ENCODE peak calls at places on chromosomes 12 and 14, in five cellular contexts. Z, J, R, T and M are unnamed samples.

GRCh38 chr12:58167622-58168021 is 226.3 kb downstream of the ATP23 start:
- DNase-seq in Z (no peak), J (no peak), R (no peak), T (no peak), M (no peak)

GRCh38 chr14:58353516-58354299 is 42.0 kb upstream of the TOMM20L start:
- DNase-seq in Z (no peak), J (no peak), R (no peak), T (no peak), M (no peak)

GRCh38 chr12:25716842-25717241 is 163.8 kb upstream of the LMNTD1 start:
- DNase-seq in Z (no peak), J (no peak), R (no peak), T (no peak), M (no peak)

GRCh38 chr12:45388545-45388944 is 172.7 kb downstream of the ANO6 start:
- DNase-seq in Z (peak), J (no peak), R (peak), T (no peak), M (peak)

GRCh38 chr14:70268760-70269159 is 80.0 kb upstream of the SLC8A3 start:
- DNase-seq in Z (no peak), J (no peak), R (no peak), T (no peak), M (no peak)

GRCh38 chr12:59887204-59887603 is 291.4 kb downstream of the SLC16A7 start:
- DNase-seq in Z (no peak), J (no peak), R (no peak), T (no peak), M (no peak)

GRCh38 chr12:118979763-118980406 is 1.5 kb upstream of the SRRM4 start:
- DNase-seq in Z (peak), J (peak), R (peak), T (no peak), M (peak)

GRCh38 chr14:73240816-73241480 is 3.6 kb downstream of the PAPLN start:
- DNase-seq in Z (peak), J (no peak), R (no peak), T (no peak), M (no peak)

GRCh38 chr14:99271951-99272668 is at the start of gene BCL11B:
- DNase-seq in Z (peak), J (peak), R (peak), T (peak), M (peak)

GRCh38 chr12:42686514-42687172 is 97.1 kb upstream of the PRICKLE1 start:
- DNase-seq in Z (no peak), J (no peak), R (no peak), T (no peak), M (no peak)

GRCh38 chr12:110282956-110283817 is 2.1 kb downstream of the ATP2A2 start:
- DNase-seq in Z (no peak), J (no peak), R (no peak), T (no peak), M (no peak)

GRCh38 chr14:58882577-58883018 is 244.8 kb downstream of the DACT1 start:
- DNase-seq in Z (no peak), J (no peak), R (no peak), T (no peak), M (no peak)

GRCh38 chr12:38771871-38772270 is 133.5 kb downstream of the CPNE8 start:
- DNase-seq in Z (no peak), J (no peak), R (no peak), T (no peak), M (peak)

GRCh38 chr14:104887623-104888488 is 22.8 kb downstream of the CEP170B start:
- DNase-seq in Z (no peak), J (no peak), R (no peak), T (no peak), M (no peak)

GRCh38 chr12:122420471-122421262 is 1.8 kb downstream of the CLIP1 start:
- DNase-seq in Z (no peak), J (no peak), R (no peak), T (no peak), M (no peak)

GRCh38 chr14:60721331-60722162 is 2.6 kb downstream of the SIX4 start:
- DNase-seq in Z (peak), J (peak), R (peak), T (peak), M (peak)

GRCh38 chr12:57983150-57983857 is 41.9 kb downstream of the ATP23 start:
- DNase-seq in Z (peak), J (no peak), R (peak), T (no peak), M (peak)

GRCh38 chr14:94307410-94307992 is 14.4 kb upstream of the SERPINA10 start:
- DNase-seq in Z (no peak), J (no peak), R (peak), T (no peak), M (no peak)

GRCh38 chr12:110223777-110224378 is 57.2 kb upstream of the ATP2A2 start:
- DNase-seq in Z (no peak), J (no peak), R (no peak), T (no peak), M (no peak)

GRCh38 chr14:91204657-91205056 is 39.8 kb downstream of the GPR68 start:
- DNase-seq in Z (no peak), J (no peak), R (no peak), T (no peak), M (no peak)

GRCh38 chr14:105503918-105504692 is 13.1 kb downstream of the TEDC1 start:
- DNase-seq in Z (peak), J (no peak), R (no peak), T (no peak), M (no peak)

GRCh38 chr12:110689002-110689600 is at the start of gene HVCN1:
- DNase-seq in Z (peak), J (peak), R (peak), T (no peak), M (peak)

GRCh38 chr12:122847516-122847836 is 12.2 kb downstream of the HIP1R start:
- DNase-seq in Z (no peak), J (peak), R (no peak), T (no peak), M (no peak)

GRCh38 chr14:89121961-89122675 is 294.9 kb downstream of the FOXN3 start:
- DNase-seq in Z (no peak), J (no peak), R (no peak), T (no peak), M (no peak)

GRCh38 chr14:61889914-61890351 is 127.7 kb downstream of the SNAPC1 start:
- DNase-seq in Z (no peak), J (no peak), R (no peak), T (no peak), M (peak)
- TF ChIP-seq CTCF in Z (no peak), J (no peak), R (no peak), T (no peak), M (no peak)

DNA sequence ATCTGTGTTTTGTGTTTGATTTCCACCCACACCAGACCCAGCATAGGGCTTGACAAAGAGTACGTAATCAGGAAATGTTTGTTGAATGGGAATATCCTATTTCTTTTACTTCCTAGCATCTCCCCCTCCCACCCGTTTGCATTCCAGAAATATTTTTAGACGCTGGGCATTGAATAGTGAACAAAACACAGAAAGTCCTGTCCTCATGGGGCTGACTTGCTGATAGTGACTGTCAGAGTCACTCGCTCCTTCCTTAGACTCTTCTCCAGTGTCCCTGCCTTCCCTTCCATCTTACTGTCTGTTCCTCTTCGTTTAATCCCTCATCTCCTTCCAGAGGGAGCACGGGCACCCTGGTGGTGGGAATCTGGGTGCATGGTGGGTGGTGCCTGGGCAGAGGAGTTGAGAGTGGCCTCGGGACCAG is 53.6 kb downstream of the SLC25A47 start:
- DNase-seq in Z (no peak), J (no peak), R (no peak), T (no peak), M (no peak)
- TF ChIP-seq CTCF in Z (peak), J (no peak), R (no peak), T (no peak), M (no peak)

DNA sequence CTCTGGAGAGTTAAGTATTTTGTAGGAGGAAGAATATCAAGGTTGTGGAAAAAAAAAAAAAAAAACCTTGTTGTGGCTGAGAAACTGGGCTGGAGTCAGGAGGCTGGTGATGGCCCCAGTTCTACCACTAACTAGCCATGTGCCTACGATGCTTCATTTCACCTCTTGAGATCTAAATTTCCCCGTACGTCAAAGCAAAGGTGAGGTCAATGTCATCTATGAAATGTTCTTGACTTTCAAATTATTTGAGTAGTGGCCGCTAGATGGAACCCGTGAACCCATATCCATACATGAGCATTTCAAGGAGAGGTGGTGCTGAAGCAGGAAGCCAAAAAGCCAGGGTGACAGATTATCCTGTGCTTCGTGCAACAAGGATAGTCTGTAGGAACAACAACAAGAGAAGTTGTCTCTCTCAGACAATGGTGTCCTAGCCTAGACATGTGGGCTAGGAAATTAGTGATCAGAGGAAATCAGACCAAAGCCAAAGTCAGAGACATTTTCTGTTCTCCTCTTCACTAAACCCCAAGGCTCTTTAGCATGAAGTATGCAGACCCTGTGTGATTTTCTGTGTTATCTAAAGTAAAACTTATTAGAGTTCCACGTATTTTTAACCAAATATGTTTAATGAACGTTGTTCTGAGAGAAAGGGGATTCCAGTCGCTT is 95.5 kb upstream of the ETV6 start:
- DNase-seq in Z (peak), J (no peak), R (peak), T (no peak), M (peak)
- TF ChIP-seq CTCF in Z (peak), J (peak), R (peak), T (peak), M (peak)

DNA sequence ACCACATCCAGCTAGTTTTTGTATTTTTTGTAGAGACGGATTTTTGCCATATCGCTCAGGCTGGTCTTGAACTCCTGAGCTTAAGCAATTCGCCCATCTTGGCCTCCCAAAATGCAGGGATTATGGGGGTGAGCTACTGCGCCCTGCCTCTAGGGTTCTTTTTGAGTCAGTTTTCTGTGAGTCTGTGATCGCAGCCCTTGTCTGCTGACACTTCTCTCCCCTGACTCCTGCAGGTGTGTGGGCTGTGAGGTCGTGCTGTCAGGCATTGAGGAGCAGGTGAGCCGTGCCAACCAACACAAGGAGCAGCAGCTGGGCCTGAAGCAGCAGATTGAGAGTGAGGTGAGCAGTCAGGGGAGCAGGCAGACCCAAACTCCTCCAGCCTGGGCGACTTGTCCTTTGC is 6.3 kb downstream of the COPS7A start:
- DNase-seq in Z (no peak), J (no peak), R (no peak), T (no peak), M (no peak)
- TF ChIP-seq CTCF in Z (no peak), J (no peak), R (no peak), T (no peak), M (no peak)

GRCh38 chr14:106556665-106557289 is 1030.4 kb downstream of the TMEM121 start:
- DNase-seq in Z (peak), J (peak), R (peak), T (no peak), M (peak)
- TF ChIP-seq CTCF in Z (peak), J (peak), R (peak), T (peak), M (peak)